ENCODE peak calls at places on chromosomes 6 and 20, in seven cellular contexts. I is H9, V is mesendoderm, P is IMR-90, M is neuronal stem cell, Q is H1, J is trophoblast cell. A is an unnamed sample.

GRCh38 chr6:28940294-28940858 is 16.6 kb upstream of the TRIM27 start:
- DNase-seq in I (peak), V (peak), P (no peak), M (peak), Q (peak), J (peak), A (no peak)

GRCh38 chr6:7148100-7148822 is 40.5 kb downstream of the RREB1 start:
- DNase-seq in I (no peak), V (no peak), P (peak), M (no peak), Q (no peak), J (no peak), A (peak)

GRCh38 chr6:109867009-109867969 is 110.8 kb upstream of the GPR6 start:
- DNase-seq in I (no peak), V (peak), P (peak), M (no peak), Q (no peak), J (peak), A (peak)

GRCh38 chr6:112571486-112571885 is 224.4 kb downstream of the RFPL4B start:
- DNase-seq in I (no peak), V (no peak), P (peak), M (no peak), Q (no peak), J (no peak), A (no peak)

GRCh38 chr6:34982424-34982852 is 93.4 kb downstream of the ANKS1A start:
- DNase-seq in I (no peak), V (peak), P (peak), M (no peak), Q (no peak), J (peak), A (peak)

GRCh38 chr6:148746363-148747144 is at the start of gene UST:
- DNase-seq in I (peak), V (peak), P (peak), M (peak), Q (peak), J (peak), A (peak)

GRCh38 chr20:57514273-57514751 is 10.6 kb downstream of the CTCFL start:
- DNase-seq in I (peak), V (peak), P (peak), M (peak), Q (no peak), J (peak), A (peak)

GRCh38 chr6:11855743-11856142 is 77.1 kb upstream of the ADTRP start:
- DNase-seq in I (no peak), V (no peak), P (no peak), M (no peak), Q (no peak), J (no peak), A (no peak)

GRCh38 chr6:113856011-113856551 is 1.1 kb upstream of the MARCKS start:
- DNase-seq in I (peak), V (peak), P (peak), M (peak), Q (no peak), J (peak), A (peak)

GRCh38 chr6:109308018-109308492 is 74.2 kb downstream of the CD164 start:
- DNase-seq in I (no peak), V (peak), P (peak), M (no peak), Q (no peak), J (peak), A (peak)

GRCh38 chr6:154835307-154835706 is 102.1 kb downstream of the SCAF8 start:
- DNase-seq in I (no peak), V (no peak), P (no peak), M (no peak), Q (no peak), J (peak), A (no peak)

GRCh38 chr20:14344746-14345145 is 7.3 kb upstream of the FLRT3 start:
- DNase-seq in I (no peak), V (peak), P (no peak), M (no peak), Q (no peak), J (no peak), A (no peak)

GRCh38 chr6:195861-196360 is 96.4 kb upstream of the DUSP22 start:
- DNase-seq in I (no peak), V (no peak), P (peak), M (no peak), Q (no peak), J (peak), A (peak)

GRCh38 chr6:147742445-147742844 is 234.0 kb downstream of the SAMD5 start:
- DNase-seq in I (no peak), V (no peak), P (no peak), M (no peak), Q (no peak), J (no peak), A (no peak)

GRCh38 chr6:30075094-30075986 is at the start of gene RNF39:
- DNase-seq in I (no peak), V (no peak), P (no peak), M (no peak), Q (no peak), J (no peak), A (no peak)

GRCh38 chr6:93820465-93821082 is 401.2 kb upstream of the EPHA7 start:
- DNase-seq in I (no peak), V (no peak), P (no peak), M (no peak), Q (no peak), J (no peak), A (no peak)

GRCh38 chr6:119342430-119342829 is 7.1 kb downstream of the MAN1A1 start:
- DNase-seq in I (no peak), V (no peak), P (no peak), M (no peak), Q (no peak), J (no peak), A (no peak)

GRCh38 chr6:129280719-129281118 is 397.8 kb downstream of the LAMA2 start:
- DNase-seq in I (no peak), V (no peak), P (no peak), M (no peak), Q (no peak), J (no peak), A (no peak)

GRCh38 chr6:11323666-11324452 is 91.4 kb upstream of the NEDD9 start:
- DNase-seq in I (no peak), V (no peak), P (no peak), M (no peak), Q (no peak), J (peak), A (no peak)

GRCh38 chr6:24419526-24419925 is 16.8 kb downstream of the MRS2 start:
- DNase-seq in I (no peak), V (no peak), P (peak), M (no peak), Q (no peak), J (no peak), A (no peak)

GRCh38 chr6:87736809-87737540 is 34.9 kb upstream of the AKIRIN2 start:
- DNase-seq in I (no peak), V (no peak), P (no peak), M (no peak), Q (no peak), J (no peak), A (no peak)
- H3K27ac ChIP-seq in I (no peak), V (no peak), P (no peak), M (no peak), Q (no peak), J (no peak), A (no peak)

GRCh38 chr20:62191781-62192559 is 9.1 kb downstream of the MTG2 start:
- DNase-seq in I (no peak), V (no peak), P (no peak), M (no peak), Q (no peak), J (no peak), A (no peak)
- H3K4me2 ChIP-seq in I (no peak), V (no peak), P (no peak), M (no peak), Q (no peak), J (no peak), A (no peak)

DNA sequence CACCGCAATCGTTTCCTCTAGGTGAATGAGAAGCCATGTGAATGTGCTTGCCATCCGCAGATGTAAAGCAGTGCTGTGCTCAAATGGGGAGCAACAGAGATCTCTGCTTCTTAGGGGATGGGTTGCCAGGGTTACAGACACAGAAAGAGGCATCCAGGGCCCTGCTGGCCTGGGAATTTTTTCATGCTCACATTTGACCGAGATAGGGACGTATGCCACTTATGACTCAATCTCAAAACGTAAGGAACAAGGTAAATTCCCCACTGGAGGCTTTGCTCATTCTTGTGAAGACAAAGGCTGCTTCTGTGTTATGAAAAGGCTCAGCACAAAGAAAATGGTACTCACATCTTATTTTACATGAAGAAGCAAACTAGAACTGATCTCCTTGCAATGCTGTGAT is 11.0 kb downstream of the C6orf118 start:
- DNase-seq in I (no peak), V (no peak), P (no peak), M (no peak), Q (no peak), J (peak), A (no peak)
- H3K23ac ChIP-seq in I (no peak), V (no peak), P (no peak), M (no peak), Q (no peak), J (no peak), A (no peak)

GRCh38 chr6:170124836-170125235 is 166.0 kb downstream of the DLL1 start:
- DNase-seq in I (no peak), V (peak), P (no peak), M (no peak), Q (no peak), J (peak), A (no peak)
- H3K27ac ChIP-seq in I (no peak), V (no peak), P (no peak), M (no peak), Q (no peak), J (no peak), A (no peak)

GRCh38 chr6:44667226-44667625 is 279.7 kb downstream of the CDC5L start:
- DNase-seq in I (peak), V (peak), P (peak), M (peak), Q (no peak), J (peak), A (peak)
- H3K4me2 ChIP-seq in I (no peak), V (no peak), P (peak), M (no peak), Q (peak), J (peak), A (no peak)

GRCh38 chr20:60143450-60143849 is 185.2 kb downstream of the CDH26 start:
- DNase-seq in I (no peak), V (no peak), P (no peak), M (no peak), Q (no peak), J (no peak), A (no peak)
- H3K23ac ChIP-seq in I (no peak), V (no peak), P (no peak), M (no peak), Q (no peak), J (no peak), A (no peak)

A was measured in mesenchymal stem cell.